ENCODE peak calls at places on chromosome 14, in six cellular contexts. One of them, this sample, is unnamed.

GRCh38 chr14:74299061-74299545 is 3.6 kb downstream of the ABCD4 start:
- DNase-seq in lower leg skin: peak
- DNase-seq in aorta: no peak
- DNase-seq in osteocyte: no peak
- DNase-seq in AG10803: peak
- DNase-seq in cardiac fibroblast: peak
- DNase-seq in this sample: no peak

GRCh38 chr14:80310950-80311349 is 99.6 kb upstream of the DIO2 start:
- DNase-seq in lower leg skin: no peak
- DNase-seq in aorta: no peak
- DNase-seq in osteocyte: no peak
- DNase-seq in AG10803: peak
- DNase-seq in cardiac fibroblast: peak
- DNase-seq in this sample: no peak

GRCh38 chr14:50233335-50234250 is 2.2 kb upstream of the SOS2 start:
- DNase-seq in lower leg skin: no peak
- DNase-seq in aorta: no peak
- DNase-seq in osteocyte: no peak
- DNase-seq in AG10803: no peak
- DNase-seq in cardiac fibroblast: no peak
- DNase-seq in this sample: no peak

GRCh38 chr14:29216774-29217232 is 450.2 kb downstream of the FOXG1 start:
- DNase-seq in lower leg skin: no peak
- DNase-seq in aorta: no peak
- DNase-seq in osteocyte: no peak
- DNase-seq in AG10803: no peak
- DNase-seq in cardiac fibroblast: no peak
- DNase-seq in this sample: no peak

GRCh38 chr14:77061630-77062029 is 33.1 kb upstream of the IRF2BPL start:
- DNase-seq in lower leg skin: no peak
- DNase-seq in aorta: no peak
- DNase-seq in osteocyte: no peak
- DNase-seq in AG10803: no peak
- DNase-seq in cardiac fibroblast: no peak
- DNase-seq in this sample: no peak

GRCh38 chr14:56808314-56809201 is 1.7 kb downstream of the OTX2 start:
- DNase-seq in lower leg skin: no peak
- DNase-seq in aorta: no peak
- DNase-seq in osteocyte: no peak
- DNase-seq in AG10803: no peak
- DNase-seq in cardiac fibroblast: no peak
- DNase-seq in this sample: peak

GRCh38 chr14:92922883-92923743 is at the start of gene CHGA:
- DNase-seq in lower leg skin: no peak
- DNase-seq in aorta: no peak
- DNase-seq in osteocyte: peak
- DNase-seq in AG10803: peak
- DNase-seq in cardiac fibroblast: peak
- DNase-seq in this sample: peak

GRCh38 chr14:77043984-77044485 is 15.5 kb upstream of the IRF2BPL start:
- DNase-seq in lower leg skin: no peak
- DNase-seq in aorta: peak
- DNase-seq in osteocyte: no peak
- DNase-seq in AG10803: no peak
- DNase-seq in cardiac fibroblast: no peak
- DNase-seq in this sample: no peak

GRCh38 chr14:22460461-22461195 is 128.4 kb downstream of the DAD1 start:
- DNase-seq in lower leg skin: no peak
- DNase-seq in aorta: no peak
- DNase-seq in osteocyte: no peak
- DNase-seq in AG10803: no peak
- DNase-seq in cardiac fibroblast: peak
- DNase-seq in this sample: no peak

GRCh38 chr14:22047105-22047504 is 373.5 kb upstream of the OR4E1 start:
- DNase-seq in lower leg skin: no peak
- DNase-seq in aorta: no peak
- DNase-seq in osteocyte: no peak
- DNase-seq in AG10803: no peak
- DNase-seq in cardiac fibroblast: no peak
- DNase-seq in this sample: no peak

GRCh38 chr14:101577221-101577909 is 16.1 kb downstream of the DIO3 start:
- DNase-seq in lower leg skin: no peak
- DNase-seq in aorta: no peak
- DNase-seq in osteocyte: no peak
- DNase-seq in AG10803: no peak
- DNase-seq in cardiac fibroblast: no peak
- DNase-seq in this sample: no peak

GRCh38 chr14:104250175-104250574 is 111.8 kb downstream of the KIF26A start:
- DNase-seq in lower leg skin: no peak
- DNase-seq in aorta: no peak
- DNase-seq in osteocyte: no peak
- DNase-seq in AG10803: no peak
- DNase-seq in cardiac fibroblast: no peak
- DNase-seq in this sample: no peak

GRCh38 chr14:79254069-79254775 is 957.1 kb downstream of the DIO2 start:
- DNase-seq in lower leg skin: no peak
- DNase-seq in aorta: no peak
- DNase-seq in osteocyte: no peak
- DNase-seq in AG10803: peak
- DNase-seq in cardiac fibroblast: peak
- DNase-seq in this sample: no peak

GRCh38 chr14:50094056-50094455 is 22.3 kb downstream of the VCPKMT start:
- DNase-seq in lower leg skin: no peak
- DNase-seq in aorta: no peak
- DNase-seq in osteocyte: no peak
- DNase-seq in AG10803: no peak
- DNase-seq in cardiac fibroblast: no peak
- DNase-seq in this sample: no peak